ENCODE peak calls at places on chromosome 10, in five cellular contexts. One of them, this sample, is unnamed.
A peak's percentile ranks its signal among the peaks of the same experiment; 100 is the strongest.

GRCh38 chr10:94274142-94274787 is 88.5 kb downstream of the NOC3L start:
- DNase-seq in Calu3: no peak
- DNase-seq in activated CD8-positive, alpha-beta T cell treated with anti-CD3 and anti-CD28 coated beads for 36 hours: no peak
- DNase-seq in cortex of kidney: no peak
- DNase-seq in cerebellar cortex: no peak
- DNase-seq in this sample: peak; percentile 18

GRCh38 chr10:8614054-8614565 is 559.6 kb downstream of the GATA3 start:
- DNase-seq in Calu3: no peak
- DNase-seq in activated CD8-positive, alpha-beta T cell treated with anti-CD3 and anti-CD28 coated beads for 36 hours: no peak
- DNase-seq in cortex of kidney: no peak
- DNase-seq in cerebellar cortex: no peak
- DNase-seq in this sample: no peak

GRCh38 chr10:62230344-62231138 is 38.1 kb downstream of the RTKN2 start:
- DNase-seq in Calu3: no peak
- DNase-seq in activated CD8-positive, alpha-beta T cell treated with anti-CD3 and anti-CD28 coated beads for 36 hours: no peak
- DNase-seq in cortex of kidney: no peak
- DNase-seq in cerebellar cortex: no peak
- DNase-seq in this sample: no peak

GRCh38 chr10:87931836-87932230 is 68.4 kb downstream of the PTEN start:
- DNase-seq in activated CD8-positive, alpha-beta T cell treated with anti-CD3 and anti-CD28 coated beads for 36 hours: no peak
- DNase-seq in cerebellar cortex: no peak
- DNase-seq in Calu3: no peak
- DNase-seq in cortex of kidney: no peak
- DNase-seq in this sample: no peak

GRCh38 chr10:115026041-115026779 is 67.0 kb upstream of the ATRNL1 start:
- DNase-seq in cortex of kidney: no peak
- DNase-seq in Calu3: no peak
- DNase-seq in activated CD8-positive, alpha-beta T cell treated with anti-CD3 and anti-CD28 coated beads for 36 hours: no peak
- DNase-seq in cerebellar cortex: peak; percentile 56
- DNase-seq in this sample: no peak

GRCh38 chr10:94902570-94902969 is 35.9 kb upstream of the CYP2C9 start:
- DNase-seq in cerebellar cortex: no peak
- DNase-seq in cortex of kidney: no peak
- DNase-seq in activated CD8-positive, alpha-beta T cell treated with anti-CD3 and anti-CD28 coated beads for 36 hours: no peak
- DNase-seq in Calu3: peak; percentile 40
- DNase-seq in this sample: no peak

GRCh38 chr10:5951167-5951711 is 26.1 kb downstream of the IL15RA start:
- DNase-seq in activated CD8-positive, alpha-beta T cell treated with anti-CD3 and anti-CD28 coated beads for 36 hours: no peak
- DNase-seq in cortex of kidney: no peak
- DNase-seq in Calu3: peak; percentile 61
- DNase-seq in cerebellar cortex: no peak
- DNase-seq in this sample: no peak

GRCh38 chr10:29517352-29517923 is 117.3 kb downstream of the SVIL start:
- DNase-seq in cerebellar cortex: peak; percentile 62
- DNase-seq in Calu3: peak; percentile 32
- DNase-seq in cortex of kidney: no peak
- DNase-seq in activated CD8-positive, alpha-beta T cell treated with anti-CD3 and anti-CD28 coated beads for 36 hours: peak; percentile 37
- DNase-seq in this sample: peak; percentile 58

GRCh38 chr10:110414563-110415309 is 83.0 kb upstream of the DUSP5 start:
- DNase-seq in cortex of kidney: no peak
- DNase-seq in cerebellar cortex: no peak
- DNase-seq in Calu3: peak; percentile 84
- DNase-seq in activated CD8-positive, alpha-beta T cell treated with anti-CD3 and anti-CD28 coated beads for 36 hours: peak; percentile 97
- DNase-seq in this sample: no peak

GRCh38 chr10:44911081-44911540 is at the start of gene TMEM72:
- DNase-seq in Calu3: peak; percentile 79
- DNase-seq in activated CD8-positive, alpha-beta T cell treated with anti-CD3 and anti-CD28 coated beads for 36 hours: no peak
- DNase-seq in cortex of kidney: no peak
- DNase-seq in cerebellar cortex: no peak
- DNase-seq in this sample: no peak

GRCh38 chr10:1074748-1075358 is 18.7 kb downstream of the WDR37 start:
- DNase-seq in Calu3: no peak
- DNase-seq in cortex of kidney: no peak
- DNase-seq in activated CD8-positive, alpha-beta T cell treated with anti-CD3 and anti-CD28 coated beads for 36 hours: no peak
- DNase-seq in cerebellar cortex: peak; percentile 38
- DNase-seq in this sample: peak; percentile 31

GRCh38 chr10:63554666-63555065 is 33.5 kb downstream of the REEP3 start:
- DNase-seq in cerebellar cortex: no peak
- DNase-seq in Calu3: peak; percentile 79
- DNase-seq in cortex of kidney: no peak
- DNase-seq in activated CD8-positive, alpha-beta T cell treated with anti-CD3 and anti-CD28 coated beads for 36 hours: peak; percentile 67
- DNase-seq in this sample: no peak

GRCh38 chr10:33478675-33479125 is 144.2 kb upstream of the NRP1 start:
- DNase-seq in cerebellar cortex: no peak
- DNase-seq in cortex of kidney: no peak
- DNase-seq in activated CD8-positive, alpha-beta T cell treated with anti-CD3 and anti-CD28 coated beads for 36 hours: no peak
- DNase-seq in Calu3: no peak
- DNase-seq in this sample: no peak

GRCh38 chr10:5896208-5896607 is 6.2 kb downstream of the FBH1 start:
- DNase-seq in cortex of kidney: no peak
- DNase-seq in Calu3: no peak
- DNase-seq in cerebellar cortex: no peak
- DNase-seq in activated CD8-positive, alpha-beta T cell treated with anti-CD3 and anti-CD28 coated beads for 36 hours: no peak
- DNase-seq in this sample: no peak

GRCh38 chr10:132520147-132520811 is 17.3 kb upstream of the INPP5A start:
- DNase-seq in cortex of kidney: no peak
- DNase-seq in cerebellar cortex: no peak
- DNase-seq in activated CD8-positive, alpha-beta T cell treated with anti-CD3 and anti-CD28 coated beads for 36 hours: no peak
- DNase-seq in Calu3: no peak
- DNase-seq in this sample: no peak

GRCh38 chr10:119453313-119453712 is 89.2 kb downstream of the RGS10 start:
- DNase-seq in Calu3: no peak
- DNase-seq in activated CD8-positive, alpha-beta T cell treated with anti-CD3 and anti-CD28 coated beads for 36 hours: no peak
- DNase-seq in cerebellar cortex: no peak
- DNase-seq in cortex of kidney: no peak
- DNase-seq in this sample: no peak

GRCh38 chr10:114486938-114487814 is 82.9 kb upstream of the AFAP1L2 start:
- DNase-seq in activated CD8-positive, alpha-beta T cell treated with anti-CD3 and anti-CD28 coated beads for 36 hours: peak; percentile 50
- DNase-seq in Calu3: no peak
- DNase-seq in cerebellar cortex: peak; percentile 72
- DNase-seq in cortex of kidney: no peak
- DNase-seq in this sample: no peak

GRCh38 chr10:4780782-4781181 is 45.2 kb upstream of the AKR1E2 start:
- DNase-seq in activated CD8-positive, alpha-beta T cell treated with anti-CD3 and anti-CD28 coated beads for 36 hours: no peak
- DNase-seq in Calu3: no peak
- DNase-seq in cerebellar cortex: no peak
- DNase-seq in cortex of kidney: no peak
- DNase-seq in this sample: no peak

GRCh38 chr10:79905322-79906314 is 43.3 kb downstream of the SFTPD start:
- DNase-seq in activated CD8-positive, alpha-beta T cell treated with anti-CD3 and anti-CD28 coated beads for 36 hours: peak; percentile 38
- DNase-seq in cortex of kidney: no peak
- DNase-seq in Calu3: no peak
- DNase-seq in cerebellar cortex: peak; percentile 35
- DNase-seq in this sample: no peak

GRCh38 chr10:131652416-131652815 is 248.4 kb upstream of the PPP2R2D start:
- DNase-seq in cortex of kidney: no peak
- DNase-seq in activated CD8-positive, alpha-beta T cell treated with anti-CD3 and anti-CD28 coated beads for 36 hours: no peak
- DNase-seq in Calu3: no peak
- DNase-seq in cerebellar cortex: no peak
- DNase-seq in this sample: no peak